ENCODE peak calls at places on chromosomes 1 and 21, in seven cellular contexts. F is ascending aorta, N is NCI-H460, Q is NCI-H1417 treated with DMSO at 0.1 percent for 48 hours, R is GM19239, A is NCI-H1694 treated with DMSO at 0.1 percent for 48 hours, O is GM12891. Z is an unnamed sample.

GRCh38 chr1:245611251-245611650 is 456.5 kb downstream of the KIF26B start:
- DNase-seq in F (no peak), N (no peak), Q (no peak), R (no peak), A (no peak), O (no peak), Z (no peak)

GRCh38 chr21:44687671-44688070 is 5.7 kb upstream of the KRTAP12-1 start:
- DNase-seq in F (peak), N (no peak), Q (no peak), R (no peak), A (no peak), O (no peak), Z (no peak)

GRCh38 chr1:227869851-227870305 is 54.4 kb downstream of the PRSS38 start:
- DNase-seq in F (no peak), N (no peak), Q (no peak), R (no peak), A (no peak), O (no peak), Z (no peak)

GRCh38 chr1:154006136-154006535 is 15.6 kb downstream of the RPS27 start:
- DNase-seq in F (no peak), N (no peak), Q (no peak), R (no peak), A (no peak), O (no peak), Z (peak)

GRCh38 chr1:101317590-101317989 is 80.8 kb downstream of the S1PR1 start:
- DNase-seq in F (no peak), N (no peak), Q (no peak), R (no peak), A (no peak), O (no peak), Z (no peak)

GRCh38 chr21:36847189-36847588 is 119.3 kb downstream of the HLCS start:
- DNase-seq in F (no peak), N (peak), Q (no peak), R (no peak), A (no peak), O (no peak), Z (peak)

GRCh38 chr1:75616436-75617433 is 5.8 kb upstream of the SLC44A5 start:
- DNase-seq in F (no peak), N (no peak), Q (no peak), R (no peak), A (no peak), O (no peak), Z (no peak)

GRCh38 chr1:234845097-234845660 is 235.2 kb upstream of the IRF2BP2 start:
- DNase-seq in F (no peak), N (no peak), Q (no peak), R (no peak), A (no peak), O (no peak), Z (no peak)

GRCh38 chr1:100184536-100184935 is 6.5 kb upstream of the LRRC39 start:
- DNase-seq in F (no peak), N (no peak), Q (no peak), R (no peak), A (no peak), O (no peak), Z (no peak)

GRCh38 chr1:177505905-177506590 is 335.3 kb downstream of the BRINP2 start:
- DNase-seq in F (no peak), N (no peak), Q (no peak), R (no peak), A (no peak), O (no peak), Z (peak)

GRCh38 chr1:200660719-200661118 is 9.0 kb downstream of the DDX59 start:
- DNase-seq in F (no peak), N (no peak), Q (no peak), R (no peak), A (no peak), O (no peak), Z (no peak)

GRCh38 chr21:32682696-32683474 is 44.9 kb downstream of the SYNJ1 start:
- DNase-seq in F (no peak), N (no peak), Q (no peak), R (no peak), A (no peak), O (no peak), Z (no peak)

GRCh38 chr1:7784492-7785071 is 491 bp downstream of the PER3 start:
- DNase-seq in F (peak), N (no peak), Q (no peak), R (no peak), A (no peak), O (no peak), Z (no peak)

GRCh38 chr1:233598891-233599541 is 14.9 kb upstream of the KCNK1 start:
- DNase-seq in F (no peak), N (no peak), Q (no peak), R (no peak), A (no peak), O (no peak), Z (no peak)

GRCh38 chr1:19460535-19461351 is 24.6 kb downstream of the CAPZB start:
- DNase-seq in F (no peak), N (no peak), Q (no peak), R (no peak), A (no peak), O (no peak), Z (no peak)

GRCh38 chr1:6587261-6588005 is 7.6 kb downstream of the ZBTB48 start:
- DNase-seq in F (no peak), N (no peak), Q (no peak), R (no peak), A (no peak), O (no peak), Z (peak)

GRCh38 chr1:113760102-113760804 is 967 bp upstream of the PHTF1 start:
- DNase-seq in F (no peak), N (no peak), Q (no peak), R (no peak), A (no peak), O (no peak), Z (no peak)

GRCh38 chr1:163561570-163562295 is 240.0 kb downstream of the NUF2 start:
- DNase-seq in F (no peak), N (peak), Q (peak), R (no peak), A (peak), O (no peak), Z (peak)

Z was measured in MCF 10A.